ENCODE peak calls at places on chromosomes 3 and 15, in nine cellular contexts. J, D, C, I, G, K, R, B and X are unnamed samples.

GRCh38 chr15:82063055-82063454 is 17.2 kb upstream of the MEX3B start:
- DNase-seq in J (no peak), D (peak), C (no peak), I (no peak), G (no peak), K (no peak), R (no peak), B (no peak), X (no peak)

GRCh38 chr15:39286706-39287105 is 294.2 kb upstream of the THBS1 start:
- DNase-seq in J (no peak), D (no peak), C (no peak), I (no peak), G (no peak), K (no peak), R (peak), B (no peak), X (no peak)

GRCh38 chr15:54365001-54365400 is 386.8 kb downstream of the UNC13C start:
- DNase-seq in J (no peak), D (no peak), C (no peak), I (no peak), G (no peak), K (no peak), R (no peak), B (no peak), X (no peak)

GRCh38 chr3:197031315-197032285 is 2.0 kb upstream of the MELTF start:
- DNase-seq in J (peak), D (peak), C (peak), I (peak), G (peak), K (no peak), R (peak), B (no peak), X (no peak)

GRCh38 chr15:38670142-38671002 is 105.8 kb upstream of the RASGRP1 start:
- DNase-seq in J (no peak), D (no peak), C (no peak), I (no peak), G (peak), K (no peak), R (no peak), B (no peak), X (no peak)

GRCh38 chr15:40388941-40389823 is 6.7 kb downstream of the KNSTRN start:
- DNase-seq in J (no peak), D (peak), C (no peak), I (no peak), G (no peak), K (no peak), R (no peak), B (no peak), X (no peak)

GRCh38 chr15:75648156-75649000 is 666 bp downstream of the SNX33 start:
- DNase-seq in J (peak), D (no peak), C (peak), I (no peak), G (no peak), K (peak), R (peak), B (no peak), X (no peak)

GRCh38 chr3:138898301-138898700 is 48.6 kb downstream of the FOXL2 start:
- DNase-seq in J (no peak), D (no peak), C (no peak), I (no peak), G (no peak), K (no peak), R (peak), B (no peak), X (no peak)

GRCh38 chr3:189001559-189001958 is 170.2 kb upstream of the TPRG1 start:
- DNase-seq in J (no peak), D (peak), C (no peak), I (no peak), G (no peak), K (no peak), R (peak), B (no peak), X (no peak)

GRCh38 chr3:151169700-151170224 is 33.3 kb downstream of the GPR171 start:
- DNase-seq in J (peak), D (no peak), C (peak), I (no peak), G (peak), K (no peak), R (peak), B (peak), X (no peak)

GRCh38 chr3:62479276-62479675 is 105.9 kb upstream of the FEZF2 start:
- DNase-seq in J (no peak), D (no peak), C (no peak), I (no peak), G (no peak), K (no peak), R (no peak), B (no peak), X (no peak)

GRCh38 chr3:126179825-126180476 is 435 bp downstream of the ALDH1L1 start:
- DNase-seq in J (peak), D (peak), C (peak), I (peak), G (no peak), K (no peak), R (no peak), B (no peak), X (peak)

GRCh38 chr15:81852826-81853225 is 193.0 kb downstream of the MEX3B start:
- DNase-seq in J (no peak), D (no peak), C (no peak), I (no peak), G (no peak), K (no peak), R (no peak), B (no peak), X (no peak)

GRCh38 chr15:60585743-60586708 is 107.1 kb upstream of the ICE2 start:
- DNase-seq in J (no peak), D (peak), C (no peak), I (no peak), G (peak), K (peak), R (peak), B (peak), X (peak)

DNA sequence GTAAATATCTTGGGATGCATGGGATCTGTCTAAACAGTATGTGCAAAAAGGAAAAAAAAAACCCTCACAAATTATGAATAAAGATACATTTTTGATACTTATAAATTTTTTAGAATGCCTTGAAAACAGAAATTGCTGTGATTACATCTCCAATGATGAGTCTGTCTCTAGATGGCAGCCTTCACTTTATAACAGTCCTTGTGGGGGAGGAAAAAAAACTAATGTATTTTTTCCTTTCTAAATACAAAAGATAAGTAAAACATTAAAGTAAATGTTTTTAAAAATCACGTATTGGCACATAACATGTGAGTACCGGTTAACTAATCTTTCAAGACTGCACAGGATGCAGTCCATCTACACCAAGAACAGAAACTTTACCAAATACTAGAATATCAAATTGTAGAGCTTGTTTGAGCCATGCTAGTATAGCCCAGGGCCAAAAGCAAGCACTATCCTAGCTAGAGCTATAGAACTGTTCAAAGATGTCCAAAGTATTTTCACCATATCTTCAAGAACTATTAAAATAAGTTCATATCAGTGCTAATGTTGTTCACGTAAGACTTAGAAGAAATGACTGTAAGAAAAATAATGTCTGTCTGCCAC is 206.4 kb downstream of the STAG1 start:
- DNase-seq in J (no peak), D (peak), C (no peak), I (no peak), G (no peak), K (no peak), R (no peak), B (no peak), X (no peak)
- TF ChIP-seq CTCF in J (peak), D (peak), C (no peak), I (no peak), G (no peak), K (no peak), R (peak), B (peak), X (no peak)

DNA sequence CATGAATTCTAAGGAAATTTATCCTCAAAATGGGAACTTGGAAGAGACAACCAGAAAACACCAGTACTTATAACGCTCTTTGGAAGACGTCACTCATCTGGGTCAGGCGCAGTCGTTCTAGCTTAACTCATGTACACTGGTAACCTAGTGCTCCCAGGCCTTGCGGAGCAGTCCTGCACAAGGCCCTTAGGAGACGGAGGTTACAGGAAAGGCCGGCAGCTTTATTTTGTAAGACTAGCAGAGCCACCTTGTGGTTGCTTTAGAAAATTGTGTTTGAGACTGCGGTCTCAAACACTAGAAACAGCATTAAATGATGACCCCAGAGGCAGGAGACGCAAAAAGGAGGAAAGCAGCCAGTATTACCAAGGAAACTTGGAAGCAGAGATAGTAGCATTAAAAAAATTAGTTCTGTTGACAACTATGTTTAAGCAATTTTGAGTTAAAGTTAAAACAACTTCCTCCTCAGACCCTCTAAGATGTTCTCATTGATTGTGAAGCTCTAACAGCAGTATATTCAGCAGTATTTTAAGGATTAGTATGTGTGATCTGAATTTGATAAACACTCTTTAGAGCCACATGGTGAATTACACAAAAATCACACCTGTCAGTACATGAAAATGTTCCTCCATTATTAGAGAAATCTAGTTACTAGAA is 141.9 kb upstream of the C2CD4B start:
- DNase-seq in J (peak), D (peak), C (peak), I (no peak), G (peak), K (peak), R (peak), B (peak), X (peak)
- TF ChIP-seq CTCF in J (peak), D (peak), C (peak), I (peak), G (peak), K (peak), R (peak), B (peak), X (peak)

GRCh38 chr3:30813734-30814133 is 80.7 kb downstream of the GADL1 start:
- DNase-seq in J (no peak), D (no peak), C (no peak), I (no peak), G (no peak), K (no peak), R (no peak), B (no peak), X (no peak)

GRCh38 chr3:30819067-30819798 is 75.2 kb downstream of the GADL1 start:
- DNase-seq in J (no peak), D (no peak), C (no peak), I (no peak), G (no peak), K (no peak), R (no peak), B (no peak), X (no peak)
- TF ChIP-seq CTCF in J (no peak), D (no peak), C (no peak), I (no peak), G (no peak), K (no peak), R (no peak), B (no peak), X (no peak)

DNA sequence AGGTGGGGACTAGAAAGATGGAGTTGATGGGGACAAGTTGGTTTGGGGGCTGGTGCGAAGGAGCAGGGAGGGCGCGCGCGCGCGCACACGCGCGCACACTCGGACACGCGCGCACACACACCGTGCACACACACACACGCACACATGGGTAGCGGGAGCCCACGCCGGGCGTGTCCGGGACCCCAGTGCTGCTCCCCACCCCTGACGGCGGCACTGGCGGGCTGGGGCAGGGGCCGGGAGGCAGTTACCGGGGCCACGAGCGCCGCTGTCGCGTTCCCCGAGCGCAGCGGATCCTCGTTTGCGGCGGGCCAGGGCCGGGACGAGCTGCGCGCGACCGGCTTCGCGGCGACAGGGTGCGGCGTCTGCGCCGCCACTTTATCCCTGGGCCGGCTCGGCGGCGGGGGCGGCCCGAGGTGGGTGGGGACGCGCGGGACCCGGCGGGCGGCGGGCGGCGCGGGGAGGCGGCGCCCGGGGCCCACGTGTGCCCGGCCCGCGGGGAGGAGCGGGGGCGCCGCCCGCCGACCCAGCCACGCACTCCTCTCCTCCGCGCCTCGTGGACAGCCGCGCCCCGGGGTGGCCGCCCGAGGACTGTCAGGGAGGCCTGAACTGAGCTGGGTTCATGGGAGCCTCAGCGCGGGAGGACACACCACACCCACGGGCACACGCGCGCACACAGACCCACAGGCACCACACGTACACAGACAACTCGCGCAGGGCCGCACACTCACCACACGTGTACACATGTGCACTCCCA is 698 bp upstream of the MGLL start:
- DNase-seq in J (peak), D (no peak), C (peak), I (peak), G (peak), K (peak), R (peak), B (peak), X (no peak)
- TF ChIP-seq CTCF in J (peak), D (no peak), C (peak), I (no peak), G (peak), K (no peak), R (peak), B (peak), X (no peak)

GRCh38 chr3:28850186-28850585 is 430.7 kb upstream of the RBMS3 start:
- DNase-seq in J (no peak), D (no peak), C (no peak), I (no peak), G (no peak), K (no peak), R (peak), B (no peak), X (no peak)

GRCh38 chr3:28856796-28857195 is 424.1 kb upstream of the RBMS3 start:
- DNase-seq in J (no peak), D (peak), C (no peak), I (no peak), G (no peak), K (no peak), R (peak), B (no peak), X (no peak)

GRCh38 chr3:28853830-28854229 is 427.0 kb upstream of the RBMS3 start:
- DNase-seq in J (no peak), D (no peak), C (no peak), I (no peak), G (no peak), K (no peak), R (peak), B (no peak), X (no peak)
- TF ChIP-seq CTCF in J (no peak), D (peak), C (no peak), I (no peak), G (no peak), K (no peak), R (no peak), B (no peak), X (no peak)

GRCh38 chr15:59160880-59161593 is 45.6 kb upstream of the LDHAL6B start:
- DNase-seq in J (no peak), D (no peak), C (no peak), I (no peak), G (peak), K (peak), R (no peak), B (no peak), X (peak)
- TF ChIP-seq CTCF in J (peak), D (peak), C (no peak), I (no peak), G (peak), K (no peak), R (peak), B (peak), X (peak)

GRCh38 chr3:89533320-89533719 is 425.9 kb downstream of the EPHA3 start:
- DNase-seq in J (no peak), D (no peak), C (no peak), I (no peak), G (no peak), K (no peak), R (no peak), B (no peak), X (no peak)

GRCh38 chr3:89522168-89522567 is 414.7 kb downstream of the EPHA3 start:
- DNase-seq in J (no peak), D (no peak), C (no peak), I (no peak), G (no peak), K (no peak), R (no peak), B (no peak), X (no peak)

GRCh38 chr3:89525597-89525996 is 418.2 kb downstream of the EPHA3 start:
- DNase-seq in J (no peak), D (no peak), C (no peak), I (no peak), G (no peak), K (no peak), R (no peak), B (no peak), X (no peak)

GRCh38 chr3:89527736-89528335 is 420.4 kb downstream of the EPHA3 start:
- DNase-seq in J (no peak), D (no peak), C (no peak), I (no peak), G (no peak), K (no peak), R (peak), B (no peak), X (no peak)
- TF ChIP-seq CTCF in J (no peak), D (no peak), C (no peak), I (no peak), G (no peak), K (no peak), R (no peak), B (no peak), X (no peak)